ENCODE peak calls at places on chromosomes 5 and 9, in six cellular contexts. D is HepG2, W is IMR-90, K is K562, U is H1, F is SK-N-SH. A is an unnamed sample.

GRCh38 chr9:18896531-18897179 is 136.4 kb downstream of the SAXO1 start:
- DNase-seq in D (no peak), W (no peak), K (no peak), U (no peak), F (no peak), A (no peak)

GRCh38 chr9:130042406-130042930 is 521 bp downstream of the FNBP1 start:
- DNase-seq in D (no peak), W (no peak), K (peak), U (no peak), F (peak), A (peak)

GRCh38 chr9:85941966-85942912 is 1.3 kb downstream of the NAA35 start:
- DNase-seq in D (no peak), W (no peak), K (no peak), U (no peak), F (no peak), A (no peak)

GRCh38 chr5:55004728-55005127 is 19.3 kb upstream of the GZMK start:
- DNase-seq in D (no peak), W (peak), K (no peak), U (no peak), F (no peak), A (no peak)

GRCh38 chr5:98722188-98722587 is 51.3 kb upstream of the RGMB start:
- DNase-seq in D (no peak), W (peak), K (no peak), U (no peak), F (no peak), A (no peak)

GRCh38 chr9:136438548-136438908 is 1.1 kb downstream of the INPP5E start:
- DNase-seq in D (no peak), W (peak), K (no peak), U (no peak), F (peak), A (no peak)

GRCh38 chr5:100902406-100903035 is 561 bp downstream of the ST8SIA4 start:
- DNase-seq in D (no peak), W (no peak), K (no peak), U (no peak), F (no peak), A (no peak)

GRCh38 chr5:8663374-8663773 is 794.4 kb downstream of the MTRR start:
- DNase-seq in D (no peak), W (no peak), K (no peak), U (no peak), F (no peak), A (no peak)

GRCh38 chr5:98333921-98334320 is 439.5 kb upstream of the RGMB start:
- DNase-seq in D (no peak), W (no peak), K (no peak), U (no peak), F (no peak), A (no peak)

GRCh38 chr9:132732326-132732725 is 62.1 kb downstream of the GTF3C4 start:
- DNase-seq in D (no peak), W (no peak), K (no peak), U (no peak), F (no peak), A (no peak)

GRCh38 chr5:158069838-158070237 is 210.9 kb upstream of the CLINT1 start:
- DNase-seq in D (no peak), W (no peak), K (no peak), U (no peak), F (no peak), A (no peak)

GRCh38 chr5:94782376-94782775 is 163.9 kb downstream of the SLF1 start:
- DNase-seq in D (no peak), W (no peak), K (no peak), U (no peak), F (no peak), A (no peak)

GRCh38 chr5:132386644-132387286 is 17.3 kb downstream of the SLC22A5 start:
- DNase-seq in D (peak), W (peak), K (peak), U (no peak), F (peak), A (peak)

GRCh38 chr9:136814725-136815421 is 7.1 kb downstream of the RABL6 start:
- DNase-seq in D (no peak), W (no peak), K (no peak), U (no peak), F (no peak), A (no peak)

GRCh38 chr5:63351164-63351563 is 611.1 kb downstream of the HTR1A start:
- DNase-seq in D (no peak), W (no peak), K (no peak), U (no peak), F (no peak), A (no peak)

GRCh38 chr9:79883073-79883645 is 311.4 kb downstream of the TLE4 start:
- DNase-seq in D (no peak), W (no peak), K (no peak), U (no peak), F (no peak), A (no peak)

GRCh38 chr5:126849101-126849678 is 72.3 kb downstream of the LMNB1 start:
- DNase-seq in D (no peak), W (peak), K (no peak), U (no peak), F (no peak), A (no peak)

GRCh38 chr5:14143843-14144585 is 872 bp downstream of the TRIO start:
- DNase-seq in D (no peak), W (no peak), K (peak), U (no peak), F (peak), A (no peak)

GRCh38 chr9:117088140-117088539 is 326.7 kb downstream of the ASTN2 start:
- DNase-seq in D (no peak), W (no peak), K (no peak), U (no peak), F (no peak), A (no peak)

GRCh38 chr5:7815757-7816534 is 35.0 kb downstream of the CFAP90 start:
- DNase-seq in D (peak), W (peak), K (peak), U (peak), F (peak), A (peak)

GRCh38 chr5:96823900-96824351 is 16.2 kb upstream of the ERAP1 start:
- DNase-seq in D (peak), W (peak), K (no peak), U (no peak), F (peak), A (peak)

GRCh38 chr9:124784503-124784902 is 7.6 kb downstream of the OLFML2A start:
- DNase-seq in D (no peak), W (no peak), K (no peak), U (no peak), F (no peak), A (no peak)

GRCh38 chr5:367358-368130 is 46.0 kb downstream of the AHRR start:
- DNase-seq in D (no peak), W (no peak), K (no peak), U (no peak), F (no peak), A (no peak)

GRCh38 chr5:67549947-67550346 is 353.3 kb upstream of the CD180 start:
- DNase-seq in D (no peak), W (no peak), K (no peak), U (no peak), F (no peak), A (no peak)

GRCh38 chr9:93899609-93900435 is 55.3 kb downstream of the BARX1 start:
- DNase-seq in D (no peak), W (no peak), K (no peak), U (no peak), F (peak), A (no peak)

GRCh38 chr9:127796225-127796813 is 6.4 kb upstream of the FPGS start:
- DNase-seq in D (peak), W (peak), K (no peak), U (no peak), F (no peak), A (no peak)

GRCh38 chr5:128844354-128844923 is 120.8 kb upstream of the SLC27A6 start:
- DNase-seq in D (no peak), W (peak), K (no peak), U (no peak), F (peak), A (peak)

GRCh38 chr5:81140942-81141341 is 92.2 kb upstream of the CKMT2 start:
- DNase-seq in D (no peak), W (peak), K (no peak), U (no peak), F (peak), A (no peak)

GRCh38 chr9:22143799-22144198 is 134.7 kb upstream of the CDKN2B start:
- DNase-seq in D (no peak), W (no peak), K (no peak), U (no peak), F (no peak), A (no peak)

GRCh38 chr5:81908771-81909170 is 63.1 kb upstream of the ATG10 start:
- DNase-seq in D (no peak), W (no peak), K (no peak), U (no peak), F (no peak), A (no peak)

GRCh38 chr9:74848150-74848525 is 39.6 kb downstream of the TRPM6 start:
- DNase-seq in D (no peak), W (no peak), K (no peak), U (no peak), F (no peak), A (no peak)
- TF ChIP-seq USF2 in D (no peak), W (no peak), K (no peak), U (no peak), F (no peak), A (no peak)

GRCh38 chr5:93582677-93583524 is at the start of gene NR2F1:
- DNase-seq in D (peak), W (peak), K (peak), U (peak), F (peak), A (peak)
- TF ChIP-seq USF2 in D (peak), W (no peak), K (no peak), U (no peak), F (no peak), A (no peak)

DNA sequence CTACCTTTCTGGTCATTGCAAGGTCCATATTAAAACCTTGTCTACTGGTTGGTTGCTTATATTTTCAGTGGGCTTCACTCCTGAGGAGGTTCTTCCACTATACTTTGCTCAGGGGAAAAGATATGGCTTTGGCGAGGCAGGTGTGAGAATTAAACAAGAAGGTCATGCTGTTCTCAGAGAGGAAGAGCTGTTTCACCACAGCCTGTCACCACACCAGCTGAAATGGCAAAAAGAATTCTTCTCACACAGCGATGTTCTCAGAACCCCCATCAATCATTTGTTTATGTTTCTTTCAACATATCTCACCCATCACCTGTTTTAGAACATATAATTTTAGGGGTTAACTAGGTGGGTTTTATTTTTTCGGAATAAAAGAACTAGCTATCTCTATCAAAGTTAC is 38.6 kb downstream of the CAPSL start:
- DNase-seq in D (no peak), W (no peak), K (no peak), U (no peak), F (no peak), A (no peak)
- TF ChIP-seq USF2 in D (no peak), W (no peak), K (no peak), U (no peak), F (no peak), A (no peak)

GRCh38 chr9:109167716-109168115 is 667 bp upstream of the FRRS1L start:
- DNase-seq in D (no peak), W (no peak), K (no peak), U (no peak), F (peak), A (no peak)
- TF ChIP-seq USF2 in D (no peak), W (no peak), K (no peak), U (no peak), F (no peak), A (no peak)

GRCh38 chr9:17398351-17398750 is 180.5 kb upstream of the SH3GL2 start:
- DNase-seq in D (no peak), W (peak), K (no peak), U (no peak), F (no peak), A (no peak)

GRCh38 chr9:17403539-17403938 is 175.3 kb upstream of the SH3GL2 start:
- DNase-seq in D (no peak), W (no peak), K (no peak), U (no peak), F (no peak), A (no peak)

GRCh38 chr9:17401858-17402257 is 177.0 kb upstream of the SH3GL2 start:
- DNase-seq in D (no peak), W (peak), K (no peak), U (no peak), F (no peak), A (no peak)

GRCh38 chr9:17402309-17402708 is 176.6 kb upstream of the SH3GL2 start:
- DNase-seq in D (peak), W (peak), K (no peak), U (no peak), F (no peak), A (no peak)
- TF ChIP-seq USF2 in D (no peak), W (no peak), K (no peak), U (no peak), F (no peak), A (no peak)